ENCODE peak calls at places on chromosomes 7 and 10, in nine cellular contexts. E is stomach, L is A549, Q is IMR-90, F is spleen, A is GM12878, N is suprapubic skin, I is endothelial cell of umbilical vein, T is esophagus squamous epithelium. O is an unnamed sample.

GRCh38 chr7:92808006-92808405 is 28.4 kb downstream of the CDK6 start:
- DNase-seq in Q (peak; percentile 47), L (no peak), T (no peak), F (no peak), N (no peak), A (no peak), E (no peak), I (no peak), O (no peak)

GRCh38 chr7:131011976-131012375 is 278.0 kb upstream of the KLF14 start:
- DNase-seq in I (peak; percentile 15), E (no peak), Q (peak; percentile 89), L (peak; percentile 58), T (no peak), F (no peak), A (no peak), N (no peak), O (no peak)

GRCh38 chr7:46715579-46715978 is 794.5 kb upstream of the IGFBP3 start:
- DNase-seq in Q (no peak), E (no peak), L (no peak), A (no peak), N (no peak), I (no peak), F (no peak), T (no peak), O (no peak)

GRCh38 chr7:99046722-99047121 is 97.2 kb downstream of the SMURF1 start:
- DNase-seq in A (no peak), T (no peak), E (no peak), F (no peak), N (no peak), L (no peak), Q (no peak), I (no peak), O (no peak)

GRCh38 chr10:110860576-110861241 is 11.0 kb upstream of the PDCD4 start:
- DNase-seq in I (no peak), E (no peak), Q (no peak), T (no peak), A (peak; percentile 90), F (peak; percentile 86), N (no peak), L (no peak), O (peak; percentile 78)

GRCh38 chr10:113650172-113650571 is 13.7 kb downstream of the NRAP start:
- DNase-seq in I (no peak), T (no peak), A (no peak), Q (no peak), E (no peak), L (no peak), F (no peak), N (no peak), O (no peak)

GRCh38 chr10:79112898-79113431 is 44.2 kb downstream of the ZMIZ1 start:
- DNase-seq in I (peak; percentile 36), F (peak; percentile 72), Q (peak; percentile 92), N (peak; percentile 81), A (no peak), T (no peak), L (peak; percentile 73), E (no peak), O (peak; percentile 55)

GRCh38 chr10:119655566-119656001 is 4.4 kb downstream of the BAG3 start:
- DNase-seq in N (no peak), I (peak; percentile 84), Q (peak; percentile 88), A (no peak), T (no peak), E (peak; percentile 33), F (no peak), L (no peak), O (no peak)

GRCh38 chr10:4902571-4903011 is 60.6 kb upstream of the AKR1C1 start:
- DNase-seq in I (peak; percentile 2), F (no peak), Q (no peak), N (no peak), E (no peak), T (no peak), L (no peak), A (no peak), O (no peak)

GRCh38 chr7:99121496-99122021 is 22.3 kb downstream of the SMURF1 start:
- DNase-seq in L (no peak), A (no peak), N (no peak), T (no peak), Q (peak; percentile 58), F (no peak), I (no peak), E (no peak), O (no peak)

GRCh38 chr10:18684953-18685352 is 25.7 kb downstream of the ARL5B start:
- DNase-seq in I (no peak), Q (no peak), N (no peak), F (no peak), E (no peak), A (no peak), T (no peak), L (no peak), O (no peak)

GRCh38 chr7:24024689-24025088 is 259.3 kb upstream of the NPY start:
- DNase-seq in E (no peak), I (no peak), A (no peak), T (no peak), L (no peak), N (no peak), Q (no peak), F (no peak), O (no peak)
- H3K4me3 ChIP-seq in E (no peak overlapping the region), I (no peak overlapping the region), A (no peak overlapping the region), T (no peak overlapping the region), L (no peak overlapping the region), N (no peak overlapping the region), Q (no peak overlapping the region), F (no peak overlapping the region), O (no peak overlapping the region)

DNA sequence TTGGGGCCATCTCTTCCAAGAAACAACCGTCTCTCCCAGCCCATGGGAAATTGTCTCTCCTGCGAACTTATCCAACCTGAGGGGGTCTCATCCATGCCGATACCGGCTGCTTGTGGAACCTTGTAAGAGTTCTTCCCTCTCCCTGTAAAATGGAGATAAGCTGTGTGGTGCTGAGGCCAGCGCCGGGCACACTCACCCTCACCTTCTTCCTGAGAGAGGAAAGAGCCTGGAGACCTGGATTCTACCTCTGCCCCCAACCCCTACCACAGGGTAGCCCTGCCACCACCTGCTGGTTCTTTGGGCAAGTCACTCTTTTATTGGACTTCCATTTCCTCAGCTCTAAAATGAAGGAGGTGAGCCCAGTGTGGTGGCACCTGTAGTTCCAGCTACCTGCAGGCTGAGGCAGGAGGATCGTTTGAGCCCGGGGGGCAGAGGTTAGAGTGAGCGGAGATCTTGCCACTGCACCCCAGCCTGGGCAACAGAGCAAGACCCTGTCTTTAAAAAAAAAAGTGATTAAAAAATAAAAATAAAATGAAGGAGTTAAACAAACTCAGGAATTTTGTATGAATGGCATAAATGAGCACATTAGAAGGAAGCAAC is 38.4 kb upstream of the PSAP start:
- DNase-seq in N (no peak), I (peak; percentile 32), E (no peak), L (no peak), F (no peak), T (no peak), A (no peak), Q (no peak), O (no peak)
- TF ChIP-seq CTCF in N (no peak), I (no peak), E (no peak), L (no peak), F (no peak), T (no peak), A (no peak), Q (no peak), O (no peak)

GRCh38 chr7:100721505-100721812 is 1.2 kb downstream of the EPO start:
- DNase-seq in Q (no peak), N (no peak), T (no peak), F (no peak), A (no peak), L (no peak), I (no peak), E (no peak), O (no peak)

GRCh38 chr7:100720645-100721504 is 607 bp downstream of the EPO start:
- DNase-seq in N (no peak), F (no peak), A (no peak), L (no peak), E (no peak), I (no peak), Q (no peak), T (no peak), O (no peak)

GRCh38 chr7:100722480-100723212 is 2.4 kb downstream of the EPO start:
- DNase-seq in L (no peak), T (no peak), I (no peak), F (no peak), A (no peak), Q (no peak), N (no peak), E (no peak), O (no peak)

GRCh38 chr7:100726998-100727761 is 6.2 kb upstream of the ZAN start:
- DNase-seq in L (no peak), N (no peak), T (no peak), I (no peak), A (no peak), F (no peak), E (no peak), Q (peak; percentile 61), O (no peak)

GRCh38 chr7:100723732-100724275 is 3.5 kb downstream of the EPO start:
- DNase-seq in T (no peak), I (no peak), F (no peak), E (no peak), N (no peak), Q (no peak), A (no peak), L (no peak), O (no peak)
- TF ChIP-seq POLR2A in T (no peak), I (no peak), F (no peak), E (no peak), N (no peak), Q (no peak), A (no peak), L (no peak), O (no peak)

GRCh38 chr7:28005848-28006233 is 174.8 kb downstream of the JAZF1 start:
- DNase-seq in I (no peak), T (no peak), N (no peak), A (no peak), Q (no peak), E (no peak), F (no peak), L (no peak), O (no peak)

GRCh38 chr7:28003408-28003807 is 177.2 kb downstream of the JAZF1 start:
- DNase-seq in Q (no peak), E (no peak), A (no peak), T (no peak), I (no peak), N (no peak), F (no peak), L (no peak), O (no peak)

GRCh38 chr7:27999829-28000228 is 180.8 kb downstream of the JAZF1 start:
- DNase-seq in L (no peak), T (no peak), N (no peak), A (no peak), F (no peak), I (no peak), E (no peak), Q (no peak), O (no peak)

GRCh38 chr7:28005075-28005847 is 175.3 kb downstream of the JAZF1 start:
- DNase-seq in L (no peak), N (no peak), I (no peak), Q (no peak), T (no peak), A (no peak), E (no peak), F (no peak), O (no peak)

DNA sequence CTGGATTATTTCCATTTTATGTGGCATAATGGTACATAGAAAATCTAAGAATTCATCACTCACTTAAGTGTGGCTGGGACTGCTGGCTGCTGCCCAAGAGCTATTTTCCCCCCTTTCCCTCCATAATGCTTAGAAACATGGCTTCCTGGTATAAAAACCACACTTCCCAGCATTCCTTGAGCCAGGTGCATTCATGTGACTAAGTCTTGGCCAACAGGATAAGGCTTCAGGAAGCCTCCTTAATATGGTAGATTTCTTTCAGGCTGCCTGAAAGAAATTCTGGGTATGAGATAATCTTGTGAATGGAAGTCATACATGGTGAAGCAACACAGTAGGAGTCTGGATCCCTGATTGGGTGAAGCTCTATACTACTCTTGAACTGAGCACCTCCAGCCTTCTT is 178.0 kb downstream of the JAZF1 start:
- DNase-seq in T (no peak), F (no peak), I (peak; percentile 40), N (no peak), L (no peak), Q (peak; percentile 13), E (no peak), A (no peak), O (no peak)
- H3K4me3 ChIP-seq in T (no peak overlapping the region), F (no peak overlapping the region), I (no peak overlapping the region), N (no peak overlapping the region), L (no peak overlapping the region), Q (no peak overlapping the region), E (no peak overlapping the region), A (no peak overlapping the region), O (no peak overlapping the region)